ENCODE peak calls at places on chromosomes 3 and 15, in five cellular contexts. A is PC-9, U is MM.1S, F is keratinocyte, O is GM23338. L is an unnamed sample.

GRCh38 chr3:185552358-185552877 is at the start of gene LIPH:
- DNase-seq in U (no peak), O (peak), F (no peak), A (peak), L (no peak)

GRCh38 chr3:149101154-149101553 is 14.8 kb upstream of the HLTF start:
- DNase-seq in O (no peak), F (no peak), A (no peak), U (no peak), L (no peak)

GRCh38 chr3:12132881-12133280 is 25.8 kb downstream of the TIMP4 start:
- DNase-seq in O (no peak), A (no peak), F (no peak), U (no peak), L (no peak)

GRCh38 chr15:70095387-70096214 is 2.1 kb downstream of the TLE3 start:
- DNase-seq in F (no peak), O (peak), U (peak), A (peak), L (peak)

GRCh38 chr15:90956551-90957104 is 1.9 kb downstream of the RCCD1 start:
- DNase-seq in A (peak), F (no peak), O (peak), U (peak), L (peak)

GRCh38 chr3:155560594-155560993 is 184.3 kb downstream of the PLCH1 start:
- DNase-seq in O (no peak), U (no peak), A (no peak), F (peak), L (no peak)

GRCh38 chr15:50182233-50183013 is 427 bp downstream of the SLC27A2 start:
- DNase-seq in A (peak), U (peak), O (peak), F (no peak), L (no peak)

GRCh38 chr3:177106184-177106583 is 91.1 kb downstream of the TBL1XR1 start:
- DNase-seq in U (no peak), O (no peak), F (no peak), A (no peak), L (peak)

GRCh38 chr3:127747066-127747465 is 74.3 kb downstream of the ABTB1 start:
- DNase-seq in U (no peak), F (no peak), A (no peak), O (no peak), L (no peak)
- H2AFZ ChIP-seq in U (no peak), F (no peak), A (no peak), O (no peak), L (no peak)

GRCh38 chr3:189132901-189133300 is 38.9 kb upstream of the TPRG1 start:
- DNase-seq in F (no peak), U (no peak), O (no peak), A (no peak), L (no peak)
- H2AFZ ChIP-seq in F (no peak), U (no peak), O (no peak), A (peak), L (no peak)

GRCh38 chr3:123751478-123751877 is 132.7 kb downstream of the MYLK start:
- DNase-seq in U (no peak), O (no peak), F (no peak), A (no peak), L (no peak)
- H2AFZ ChIP-seq in U (no peak), O (no peak), F (no peak), A (no peak), L (no peak)

DNA sequence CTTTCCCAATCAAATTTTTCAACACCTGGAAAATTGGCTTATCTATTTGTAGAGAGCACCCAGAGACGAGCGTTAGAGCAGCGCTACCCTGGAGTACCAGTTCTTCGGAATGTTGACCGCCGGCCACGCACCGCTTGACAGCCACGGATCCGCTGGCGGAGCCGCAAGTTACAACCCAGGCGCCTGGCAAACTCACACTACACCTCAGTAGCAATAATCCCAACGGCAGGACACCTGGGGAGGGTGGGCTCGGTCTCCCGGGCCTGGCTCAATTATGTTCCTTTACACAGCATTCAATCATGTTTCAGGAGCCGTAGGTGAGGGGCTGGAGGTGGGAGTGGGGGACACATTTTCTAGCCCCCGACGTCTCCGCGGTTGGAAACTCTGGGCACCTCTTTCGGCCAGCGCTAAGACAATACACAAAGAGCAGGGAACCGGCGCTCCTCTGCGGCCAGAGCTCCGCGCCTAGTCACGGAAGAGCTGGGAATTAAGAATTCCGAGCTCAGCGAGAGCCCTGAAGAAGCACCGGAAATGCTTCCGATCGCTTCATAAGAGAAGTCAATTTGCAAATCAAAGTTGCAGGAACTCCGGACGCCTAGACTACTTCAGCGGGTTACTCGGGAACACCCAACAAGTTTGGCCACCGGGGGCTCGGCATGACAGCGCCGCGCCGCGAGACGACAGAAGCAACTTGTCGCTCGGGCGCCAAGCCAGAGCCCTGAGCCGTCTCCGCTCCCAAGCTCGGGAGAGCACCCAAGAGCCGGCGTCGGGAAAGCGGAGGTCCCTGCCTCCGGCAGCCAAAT is 1.0 kb downstream of the MB21D2 start:
- DNase-seq in O (peak), A (peak), F (no peak), U (no peak), L (no peak)
- H2AFZ ChIP-seq in O (no peak), A (peak), F (peak), U (peak), L (no peak)

DNA sequence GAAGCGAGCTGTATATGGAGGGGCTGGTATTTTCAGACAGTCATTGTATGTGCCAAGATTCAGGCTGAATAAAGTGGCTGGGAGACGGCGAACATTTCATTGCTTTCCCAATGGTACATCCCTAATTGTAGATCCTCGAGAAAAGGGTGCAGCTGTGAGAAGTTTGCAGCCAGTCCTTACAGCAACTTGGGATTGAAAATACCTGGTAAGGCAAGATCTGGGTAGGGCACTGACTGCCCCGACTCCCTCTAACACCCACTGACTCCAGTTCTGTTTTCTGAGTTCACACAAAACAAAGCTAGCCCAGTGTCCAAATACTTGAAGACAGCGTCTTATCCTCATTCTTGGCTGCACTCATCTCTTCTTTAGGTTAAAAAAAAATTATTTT is 63.7 kb downstream of the EDEM1 start:
- DNase-seq in O (no peak), F (no peak), A (no peak), U (no peak), L (no peak)
- H2AFZ ChIP-seq in O (no peak), F (peak), A (no peak), U (no peak), L (no peak)

DNA sequence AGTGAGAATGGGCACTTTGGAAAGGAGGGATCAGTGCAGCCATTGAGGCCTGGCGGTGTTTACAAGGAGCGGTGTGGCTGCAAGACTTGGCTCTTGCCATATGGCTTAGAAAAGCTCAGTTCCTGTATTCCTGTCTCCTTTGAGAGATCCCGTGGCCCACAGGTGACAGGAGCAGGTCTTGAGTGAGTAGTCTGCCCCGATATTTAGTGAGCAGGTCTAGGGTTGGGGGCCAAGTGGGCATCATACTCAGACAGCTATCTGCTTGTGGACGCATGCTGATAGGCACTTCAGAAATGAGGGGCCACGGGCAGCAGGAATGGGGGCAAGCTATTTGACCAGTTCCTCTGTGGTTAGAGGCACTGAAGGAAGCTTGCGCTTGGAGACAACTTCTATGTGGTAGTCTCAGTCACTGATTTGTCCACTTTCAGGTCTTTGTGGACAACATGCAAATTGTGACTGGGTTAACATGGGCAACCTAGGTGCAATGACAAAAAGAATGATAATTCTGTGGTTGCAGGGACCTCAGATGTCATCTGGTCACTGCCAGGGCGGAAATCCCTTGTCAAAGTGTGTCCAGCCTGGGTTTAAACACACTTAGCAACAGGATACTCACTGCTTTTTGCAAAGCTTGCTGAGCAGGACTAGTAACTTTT is 1.1 kb downstream of the TMED3 start:
- DNase-seq in A (peak), O (no peak), F (no peak), U (no peak), L (no peak)
- H2AFZ ChIP-seq in A (peak), O (peak), F (peak), U (peak), L (peak)

DNA sequence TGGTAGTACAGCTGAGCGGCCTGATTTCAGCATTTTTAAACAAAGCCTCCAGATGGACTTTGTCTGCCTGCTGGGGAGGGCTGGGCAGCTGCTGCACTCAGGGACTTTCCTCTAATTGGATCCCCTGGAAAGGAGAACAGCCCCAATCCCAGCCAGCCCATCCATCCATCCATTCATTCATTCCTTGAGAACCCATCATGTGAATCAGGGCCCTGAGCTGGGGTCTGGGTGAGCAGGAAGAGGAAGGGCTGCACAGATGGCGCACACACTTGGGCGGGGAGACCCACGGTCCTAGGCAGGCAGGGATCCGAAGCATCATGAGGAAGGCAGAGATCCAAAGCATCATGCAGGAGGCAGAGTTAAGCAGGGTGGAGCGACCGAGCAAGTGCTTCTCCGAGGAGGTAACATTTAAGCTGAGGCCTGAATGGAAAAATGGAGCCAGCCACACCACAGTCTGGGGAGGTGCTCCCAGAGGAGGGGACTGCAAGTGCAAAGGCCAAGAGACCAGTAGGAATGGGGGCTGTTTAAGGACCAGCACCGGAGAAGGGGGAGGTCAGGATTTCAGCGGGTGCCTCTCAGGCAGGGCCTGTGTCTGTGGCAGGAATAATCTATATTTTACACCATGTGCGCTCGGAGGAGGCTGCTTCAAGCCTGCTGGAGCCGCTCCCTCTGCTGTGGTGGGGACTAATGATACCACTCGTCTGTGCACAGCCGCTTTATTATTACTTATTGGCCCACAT is 45.6 kb downstream of the TPRA1 start:
- DNase-seq in F (no peak), A (no peak), O (no peak), U (no peak), L (no peak)
- H2AFZ ChIP-seq in F (no peak), A (no peak), O (no peak), U (no peak), L (no peak)